ENCODE peak calls at places on chromosome 5, in four cellular contexts. U is ovary, N is tibial nerve, G is transverse colon. B is an unnamed sample. For H3K27me3 and H3K4me1, the result is how much of the 10 kb centered on the place peaks cover.

GRCh38 chr5:168743617-168744016 is 164.4 kb upstream of the PANK3 start:
- DNase-seq in U (no peak), N (no peak), G (no peak), B (no peak)

GRCh38 chr5:17252543-17252942 is 35.1 kb downstream of the BASP1 start:
- DNase-seq in U (no peak), N (no peak), G (no peak), B (no peak)

GRCh38 chr5:115179959-115180709 is 10.4 kb upstream of the TRIM36 start:
- DNase-seq in U (peak), N (no peak), G (peak), B (no peak)

GRCh38 chr5:171874210-171874609 is 88.6 kb downstream of the SMIM23 start:
- DNase-seq in U (no peak), N (no peak), G (no peak), B (no peak)

GRCh38 chr5:131496400-131496713 is 138.7 kb downstream of the RAPGEF6 start:
- DNase-seq in U (no peak), N (no peak), G (no peak), B (no peak)

GRCh38 chr5:173859315-173860038 is 28.7 kb upstream of the CPEB4 start:
- DNase-seq in U (no peak), N (no peak), G (no peak), B (no peak)

GRCh38 chr5:20974423-20974822 is 986.4 kb upstream of the CDH18 start:
- DNase-seq in U (no peak), N (no peak), G (no peak), B (no peak)

GRCh38 chr5:179152941-179153340 is 92.8 kb downstream of the ZNF354C start:
- DNase-seq in U (no peak), N (no peak), G (no peak), B (no peak)

GRCh38 chr5:138705567-138705966 is 47.7 kb upstream of the CTNNA1 start:
- DNase-seq in U (no peak), N (no peak), G (no peak), B (no peak)

GRCh38 chr5:41527201-41527779 is 16.9 kb upstream of the PLCXD3 start:
- DNase-seq in U (no peak), N (no peak), G (no peak), B (no peak)

GRCh38 chr5:126100767-126101166 is 322.4 kb upstream of the GRAMD2B start:
- DNase-seq in U (no peak), N (no peak), G (no peak), B (no peak)

GRCh38 chr5:77864997-77865396 is 88.9 kb upstream of the TBCA start:
- DNase-seq in U (no peak), N (no peak), G (no peak), B (no peak)

GRCh38 chr5:56585973-56586740 is 229.2 kb upstream of the MAP3K1 start:
- DNase-seq in U (peak), N (peak), G (no peak), B (no peak)

GRCh38 chr5:126219616-126220015 is 203.6 kb upstream of the GRAMD2B start:
- DNase-seq in U (no peak), N (no peak), G (no peak), B (no peak)

GRCh38 chr5:141914154-141914743 is 9.4 kb upstream of the DELE1 start:
- DNase-seq in U (peak), N (no peak), G (peak), B (peak)

GRCh38 chr5:179346875-179347274 is 1.6 kb upstream of the ADAMTS2 start:
- DNase-seq in U (no peak), N (no peak), G (no peak), B (no peak)

GRCh38 chr5:54881286-54882005 is 103.9 kb downstream of the ESM1 start:
- DNase-seq in U (no peak), N (no peak), G (no peak), B (no peak)

GRCh38 chr5:15489571-15490235 is 10.3 kb upstream of the FBXL7 start:
- DNase-seq in U (no peak), N (no peak), G (no peak), B (peak)

DNA sequence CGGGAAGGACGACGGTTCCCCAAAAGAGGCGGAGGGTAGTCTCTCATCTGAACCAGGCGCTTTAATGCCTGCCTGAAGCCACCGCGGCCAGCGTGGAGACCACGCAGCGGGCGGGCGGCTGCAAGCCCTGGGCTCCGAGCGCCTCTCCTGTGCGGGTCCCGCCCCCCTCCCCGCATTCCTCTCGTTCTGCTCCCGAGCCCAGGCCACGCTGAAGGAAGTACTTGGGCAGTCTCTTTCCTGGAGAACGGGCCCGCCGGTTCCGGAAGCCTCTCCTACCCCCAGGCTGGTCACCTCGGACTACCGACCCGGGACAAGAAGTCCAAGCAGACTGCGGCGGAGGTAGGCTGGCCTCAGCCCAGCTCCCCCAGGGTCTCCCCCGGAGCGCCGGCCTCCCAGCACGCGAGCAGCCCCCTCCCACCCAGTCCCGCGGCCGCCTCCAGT is 555 bp downstream of the PPIC start:
- DNase-seq in U (peak), N (peak), G (peak), B (peak)
- H3K27me3 ChIP-seq in U (under half), N (under half), G (under half), B (under half)

GRCh38 chr5:10301842-10302610 is 5.7 kb downstream of the CMBL start:
- DNase-seq in U (peak), N (no peak), G (peak), B (peak)

GRCh38 chr5:10301266-10301665 is 6.4 kb downstream of the CMBL start:
- DNase-seq in U (no peak), N (no peak), G (peak), B (no peak)

GRCh38 chr5:10297646-10298204 is 10.0 kb downstream of the CMBL start:
- DNase-seq in U (no peak), N (no peak), G (no peak), B (no peak)

GRCh38 chr5:10303201-10303600 is 4.5 kb downstream of the CMBL start:
- DNase-seq in U (no peak), N (no peak), G (no peak), B (no peak)

GRCh38 chr5:10300246-10300645 is 7.5 kb downstream of the CMBL start:
- DNase-seq in U (no peak), N (no peak), G (no peak), B (no peak)
- H3K4me1 ChIP-seq in U (under half), N (under half), G (under half), B (under half)

GRCh38 chr5:144198386-144198785 is 27.7 kb downstream of the KCTD16 start:
- DNase-seq in U (no peak), N (no peak), G (no peak), B (no peak)

GRCh38 chr5:144191998-144192397 is 21.3 kb downstream of the KCTD16 start:
- DNase-seq in U (no peak), N (no peak), G (no peak), B (no peak)

GRCh38 chr5:144196612-144197011 is 25.9 kb downstream of the KCTD16 start:
- DNase-seq in U (no peak), N (no peak), G (no peak), B (no peak)

GRCh38 chr5:144194148-144194547 is 23.5 kb downstream of the KCTD16 start:
- DNase-seq in U (no peak), N (no peak), G (no peak), B (no peak)

DNA sequence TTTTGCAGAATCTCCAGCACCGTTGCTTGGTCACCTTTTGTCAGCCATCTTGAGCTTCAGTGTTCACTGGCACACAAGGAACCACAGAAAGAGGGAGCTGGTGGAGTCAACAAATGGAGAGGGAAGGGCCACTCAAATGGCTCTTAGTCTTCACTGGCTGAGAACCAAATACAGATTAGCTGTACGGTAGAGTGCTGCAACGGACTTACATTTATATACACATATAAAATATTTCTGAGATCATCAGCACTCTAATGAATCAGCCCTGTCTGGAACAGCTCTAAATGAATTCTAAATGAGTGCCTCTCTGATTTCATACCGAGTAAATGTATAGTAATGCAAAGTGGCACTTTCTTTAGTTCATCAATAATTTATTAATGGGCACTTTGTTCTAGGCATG is 24.8 kb downstream of the KCTD16 start:
- DNase-seq in U (no peak), N (no peak), G (no peak), B (no peak)
- TF ChIP-seq EP300 in U (no peak), N (no peak), G (no peak), B (no peak)

GRCh38 chr5:135039526-135040296 is 5.7 kb upstream of the PITX1 start:
- DNase-seq in U (no peak), N (no peak), G (no peak), B (no peak)

GRCh38 chr5:135040331-135041144 is 6.5 kb upstream of the PITX1 start:
- DNase-seq in U (no peak), N (no peak), G (no peak), B (no peak)

GRCh38 chr5:135041145-135041587 is 7.1 kb upstream of the PITX1 start:
- DNase-seq in U (no peak), N (no peak), G (no peak), B (no peak)

GRCh38 chr5:135042595-135042994 is 8.6 kb upstream of the PITX1 start:
- DNase-seq in U (no peak), N (no peak), G (no peak), B (no peak)

DNA sequence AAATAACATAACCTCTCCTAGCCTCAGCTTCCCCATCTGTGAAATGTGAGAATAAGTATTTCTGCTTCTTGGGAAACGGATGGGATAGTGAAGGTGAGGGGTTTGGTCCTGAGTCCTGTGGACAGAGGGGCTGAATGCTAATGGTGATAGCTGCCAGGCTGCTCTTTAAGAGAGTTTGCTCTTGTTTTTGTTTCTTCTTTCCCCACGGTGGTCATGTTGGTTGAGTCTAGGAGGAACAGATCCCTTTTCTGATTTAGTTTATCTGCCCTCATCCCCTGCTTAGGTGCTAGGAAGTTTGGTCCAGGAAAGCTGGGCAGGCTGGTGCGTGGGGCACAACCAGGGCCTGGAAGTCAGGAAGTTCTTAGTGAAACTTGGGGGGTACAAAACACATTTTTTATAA is 7.7 kb upstream of the PITX1 start:
- DNase-seq in U (no peak), N (no peak), G (no peak), B (no peak)
- H3K27me3 ChIP-seq in U (under half), N (half or more), G (half or more), B (half or more)

GRCh38 chr5:107633171-107633901 is 37.4 kb downstream of the EFNA5 start:
- DNase-seq in U (no peak), N (no peak), G (no peak), B (no peak)
- H3K4me1 ChIP-seq in U (under half), N (under half), G (under half), B (under half)

GRCh38 chr5:45622365-45622764 is 73.8 kb downstream of the HCN1 start:
- DNase-seq in U (no peak), N (no peak), G (no peak), B (no peak)

GRCh38 chr5:45623855-45624254 is 72.3 kb downstream of the HCN1 start:
- DNase-seq in U (no peak), N (no peak), G (no peak), B (no peak)

DNA sequence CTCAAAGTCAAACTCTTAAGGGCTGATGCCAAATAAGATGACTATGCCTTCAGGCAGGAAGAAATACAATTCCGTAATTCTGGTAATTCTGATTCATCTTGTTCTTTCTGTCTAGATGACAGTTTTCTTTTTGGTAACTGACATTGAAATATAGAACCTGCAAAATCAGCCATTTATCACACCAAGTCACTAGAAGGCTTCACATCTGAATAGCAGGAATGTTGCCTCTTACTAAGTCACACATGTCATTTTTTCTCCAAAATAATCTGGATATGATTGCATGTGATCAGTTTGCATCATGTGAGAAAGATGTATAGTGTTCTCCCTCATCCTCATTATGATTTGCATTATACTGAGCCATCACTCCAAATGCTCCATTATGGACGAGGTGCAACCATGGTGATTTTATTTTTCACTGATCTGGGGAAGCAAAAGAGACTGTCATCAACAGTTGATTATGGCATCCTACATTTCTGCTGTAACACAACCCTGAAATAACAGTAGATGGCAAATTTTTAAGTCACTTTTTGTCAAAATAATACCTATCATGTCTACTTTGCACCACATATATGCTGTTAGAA is 69.0 kb downstream of the HCN1 start:
- DNase-seq in U (no peak), N (no peak), G (no peak), B (no peak)
- TF ChIP-seq EP300 in U (no peak), N (no peak), G (no peak), B (no peak)

GRCh38 chr5:164376840-164377239 is 871.4 kb downstream of the MAT2B start:
- DNase-seq in U (no peak), N (no peak), G (no peak), B (no peak)

GRCh38 chr5:164377746-164378145 is 872.3 kb downstream of the MAT2B start:
- DNase-seq in U (no peak), N (no peak), G (no peak), B (no peak)

GRCh38 chr5:164370841-164371240 is 865.4 kb downstream of the MAT2B start:
- DNase-seq in U (no peak), N (no peak), G (no peak), B (no peak)

GRCh38 chr5:164375051-164375450 is 869.6 kb downstream of the MAT2B start:
- DNase-seq in U (no peak), N (no peak), G (no peak), B (no peak)
- H3K27me3 ChIP-seq in U (under half), N (under half), G (under half), B (under half)

DNA sequence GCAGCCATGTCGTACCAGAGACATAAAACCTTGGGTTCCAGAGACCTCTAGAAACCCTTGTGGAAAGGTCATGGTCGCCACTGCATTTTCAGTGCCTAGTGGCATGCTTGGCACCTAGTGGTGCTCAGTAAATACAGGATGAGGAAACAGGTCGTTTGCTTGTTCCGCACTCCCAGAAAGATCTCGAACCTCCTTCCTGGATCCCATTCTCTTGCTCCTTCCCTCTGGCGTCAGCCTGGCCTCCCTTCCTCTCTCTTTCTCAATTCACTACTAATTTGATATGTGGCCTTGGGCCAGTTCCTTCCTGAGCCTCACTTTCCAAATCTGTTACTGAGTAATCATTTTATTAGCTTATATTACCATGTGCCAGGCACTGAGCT is 4.4 kb downstream of the NDST1 start:
- DNase-seq in U (no peak), N (peak), G (peak), B (peak)
- H3K4me1 ChIP-seq in U (half or more), N (half or more), G (half or more), B (half or more)

GRCh38 chr5:151155777-151156731 is 1.5 kb downstream of the ANXA6 start:
- DNase-seq in U (peak), N (no peak), G (peak), B (no peak)

GRCh38 chr5:151155149-151155776 is 2.3 kb downstream of the ANXA6 start:
- DNase-seq in U (no peak), N (no peak), G (peak), B (no peak)

GRCh38 chr5:151151793-151152192 is 5.8 kb downstream of the ANXA6 start:
- DNase-seq in U (no peak), N (no peak), G (peak), B (no peak)

GRCh38 chr5:151153300-151153699 is 4.3 kb downstream of the ANXA6 start:
- DNase-seq in U (no peak), N (no peak), G (no peak), B (no peak)

GRCh38 chr5:151153766-151154272 is 3.8 kb downstream of the ANXA6 start:
- DNase-seq in U (no peak), N (no peak), G (no peak), B (no peak)
- TF ChIP-seq EP300 in U (no peak), N (no peak), G (no peak), B (no peak)